ENCODE peak calls at places on chromosomes 5 and 9, in seven cellular contexts. One of them, this sample, is unnamed.

GRCh38 chr5:65858316-65858715 is 68.1 kb upstream of the ERBIN start:
- DNase-seq in A549: no peak
- DNase-seq in IMR-90: peak; percentile 54
- DNase-seq in GM12878: no peak
- DNase-seq in H1: no peak
- DNase-seq in HepG2: no peak
- DNase-seq in K562: no peak
- DNase-seq in this sample: no peak

GRCh38 chr5:127930311-127930710 is 153.3 kb upstream of the SLC12A2 start:
- DNase-seq in A549: peak; percentile 73
- DNase-seq in IMR-90: peak; percentile 56
- DNase-seq in GM12878: no peak
- DNase-seq in H1: no peak
- DNase-seq in HepG2: peak; percentile 53
- DNase-seq in K562: no peak
- DNase-seq in this sample: peak; percentile 31

GRCh38 chr5:126054593-126055347 is 368.4 kb upstream of the GRAMD2B start:
- DNase-seq in A549: no peak
- DNase-seq in IMR-90: no peak
- DNase-seq in GM12878: no peak
- DNase-seq in H1: no peak
- DNase-seq in HepG2: no peak
- DNase-seq in K562: no peak
- DNase-seq in this sample: no peak

GRCh38 chr5:174719211-174719610 is 5.2 kb upstream of the MSX2 start:
- DNase-seq in A549: no peak
- DNase-seq in IMR-90: no peak
- DNase-seq in GM12878: no peak
- DNase-seq in H1: no peak
- DNase-seq in HepG2: no peak
- DNase-seq in K562: no peak
- DNase-seq in this sample: no peak

GRCh38 chr5:59187772-59188347 is 605.0 kb downstream of the RAB3C start:
- DNase-seq in A549: peak; percentile 70
- DNase-seq in IMR-90: peak; percentile 72
- DNase-seq in GM12878: no peak
- DNase-seq in H1: no peak
- DNase-seq in HepG2: no peak
- DNase-seq in K562: no peak
- DNase-seq in this sample: no peak

GRCh38 chr5:149895416-149896345 is 48.9 kb downstream of the PDE6A start:
- DNase-seq in A549: no peak
- DNase-seq in IMR-90: peak; percentile 10
- DNase-seq in GM12878: no peak
- DNase-seq in H1: no peak
- DNase-seq in HepG2: no peak
- DNase-seq in K562: no peak
- DNase-seq in this sample: no peak

GRCh38 chr5:91188755-91189154 is 194.4 kb downstream of the ARRDC3 start:
- DNase-seq in A549: peak; percentile 32
- DNase-seq in IMR-90: no peak
- DNase-seq in GM12878: no peak
- DNase-seq in H1: no peak
- DNase-seq in HepG2: peak; percentile 6
- DNase-seq in K562: no peak
- DNase-seq in this sample: no peak

GRCh38 chr9:38153910-38154291 is 84.9 kb upstream of the SHB start:
- DNase-seq in A549: no peak
- DNase-seq in IMR-90: no peak
- DNase-seq in GM12878: no peak
- DNase-seq in H1: no peak
- DNase-seq in HepG2: no peak
- DNase-seq in K562: no peak
- DNase-seq in this sample: no peak

GRCh38 chr5:170408189-170408588 is 19.0 kb upstream of the KCNMB1 start:
- DNase-seq in A549: no peak
- DNase-seq in IMR-90: no peak
- DNase-seq in GM12878: no peak
- DNase-seq in H1: no peak
- DNase-seq in HepG2: no peak
- DNase-seq in K562: no peak
- DNase-seq in this sample: no peak

GRCh38 chr9:92482336-92482735 is at the start of gene ASPN:
- DNase-seq in A549: no peak
- DNase-seq in IMR-90: peak; percentile 71
- DNase-seq in GM12878: no peak
- DNase-seq in H1: no peak
- DNase-seq in HepG2: no peak
- DNase-seq in K562: no peak
- DNase-seq in this sample: no peak

GRCh38 chr9:19313573-19313972 is 66.5 kb downstream of the RPS6 start:
- DNase-seq in A549: no peak
- DNase-seq in IMR-90: no peak
- DNase-seq in GM12878: no peak
- DNase-seq in H1: no peak
- DNase-seq in HepG2: no peak
- DNase-seq in K562: no peak
- DNase-seq in this sample: no peak
- TF ChIP-seq CEBPB in A549: no peak
- TF ChIP-seq CEBPB in IMR-90: no peak
- TF ChIP-seq CEBPB in GM12878: no peak
- TF ChIP-seq CEBPB in H1: no peak
- TF ChIP-seq CEBPB in HepG2: no peak
- TF ChIP-seq CEBPB in K562: no peak
- TF ChIP-seq CEBPB in this sample: no peak

DNA sequence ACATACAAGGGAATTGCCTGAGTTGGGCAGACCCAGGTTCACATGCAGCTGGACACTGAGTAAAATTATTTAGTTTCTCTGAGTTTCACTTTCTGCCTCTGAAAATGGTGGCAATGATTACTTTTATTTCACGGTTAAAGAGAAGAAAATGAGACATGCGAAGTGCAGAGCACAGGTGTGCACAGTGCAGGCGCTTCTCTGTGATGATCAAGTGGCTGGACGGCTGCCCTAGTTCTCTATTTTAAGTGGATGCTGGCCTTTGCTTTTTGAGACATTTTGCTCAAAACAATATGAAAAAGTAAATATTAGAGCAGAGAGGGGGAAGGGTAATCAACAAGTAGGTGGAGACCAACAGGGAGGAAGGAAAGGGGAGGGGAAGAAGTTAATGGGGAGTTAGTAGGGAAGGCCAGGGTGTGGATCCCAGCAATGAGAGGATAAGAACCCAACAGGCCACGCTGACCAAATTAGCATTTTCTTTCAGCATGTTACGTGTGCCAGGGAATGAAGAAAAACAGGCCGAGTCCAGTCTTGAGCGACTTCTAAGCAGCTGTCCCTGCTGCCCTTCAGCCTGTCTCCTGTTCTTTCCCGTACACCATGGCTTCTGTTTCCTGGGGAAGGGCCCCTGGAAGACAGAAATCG is 16.1 kb downstream of the SNX18 start:
- DNase-seq in A549: no peak
- DNase-seq in IMR-90: no peak
- DNase-seq in GM12878: no peak
- DNase-seq in H1: no peak
- DNase-seq in HepG2: no peak
- DNase-seq in K562: no peak
- DNase-seq in this sample: no peak
- TF ChIP-seq CEBPB in A549: no peak
- TF ChIP-seq CEBPB in IMR-90: no peak
- TF ChIP-seq CEBPB in GM12878: no peak
- TF ChIP-seq CEBPB in H1: no peak
- TF ChIP-seq CEBPB in HepG2: no peak
- TF ChIP-seq CEBPB in K562: no peak
- TF ChIP-seq CEBPB in this sample: no peak

GRCh38 chr5:109478830-109479229 is 69.1 kb upstream of the PJA2 start:
- DNase-seq in A549: no peak
- DNase-seq in IMR-90: no peak
- DNase-seq in GM12878: no peak
- DNase-seq in H1: no peak
- DNase-seq in HepG2: no peak
- DNase-seq in K562: no peak
- DNase-seq in this sample: no peak

GRCh38 chr5:109479260-109479860 is 69.6 kb upstream of the PJA2 start:
- DNase-seq in A549: peak; percentile 7
- DNase-seq in IMR-90: peak; percentile 34
- DNase-seq in GM12878: no peak
- DNase-seq in H1: no peak
- DNase-seq in HepG2: peak; percentile 18
- DNase-seq in K562: no peak
- DNase-seq in this sample: no peak

GRCh38 chr5:109476292-109476691 is 66.5 kb upstream of the PJA2 start:
- DNase-seq in A549: no peak
- DNase-seq in IMR-90: no peak
- DNase-seq in GM12878: no peak
- DNase-seq in H1: no peak
- DNase-seq in HepG2: no peak
- DNase-seq in K562: no peak
- DNase-seq in this sample: no peak
- TF ChIP-seq CEBPB in A549: no peak
- TF ChIP-seq CEBPB in IMR-90: no peak
- TF ChIP-seq CEBPB in GM12878: no peak
- TF ChIP-seq CEBPB in H1: no peak
- TF ChIP-seq CEBPB in HepG2: no peak
- TF ChIP-seq CEBPB in K562: no peak
- TF ChIP-seq CEBPB in this sample: no peak

GRCh38 chr9:128096614-128097013 is 28.6 kb downstream of the SLC25A25 start:
- DNase-seq in A549: no peak
- DNase-seq in IMR-90: no peak
- DNase-seq in GM12878: no peak
- DNase-seq in H1: no peak
- DNase-seq in HepG2: no peak
- DNase-seq in K562: peak; percentile 40
- DNase-seq in this sample: no peak

GRCh38 chr9:128099932-128100491 is 27.5 kb downstream of the PTGES2 start:
- DNase-seq in A549: no peak
- DNase-seq in IMR-90: no peak
- DNase-seq in GM12878: no peak
- DNase-seq in H1: no peak
- DNase-seq in HepG2: no peak
- DNase-seq in K562: no peak
- DNase-seq in this sample: no peak

GRCh38 chr9:128097156-128098016 is 29.4 kb downstream of the SLC25A25 start:
- DNase-seq in A549: no peak
- DNase-seq in IMR-90: no peak
- DNase-seq in GM12878: no peak
- DNase-seq in H1: no peak
- DNase-seq in HepG2: no peak
- DNase-seq in K562: no peak
- DNase-seq in this sample: no peak

GRCh38 chr9:128098936-128099931 is 28.3 kb downstream of the PTGES2 start:
- DNase-seq in A549: no peak
- DNase-seq in IMR-90: no peak
- DNase-seq in GM12878: no peak
- DNase-seq in H1: no peak
- DNase-seq in HepG2: no peak
- DNase-seq in K562: peak; percentile 46
- DNase-seq in this sample: no peak

DNA sequence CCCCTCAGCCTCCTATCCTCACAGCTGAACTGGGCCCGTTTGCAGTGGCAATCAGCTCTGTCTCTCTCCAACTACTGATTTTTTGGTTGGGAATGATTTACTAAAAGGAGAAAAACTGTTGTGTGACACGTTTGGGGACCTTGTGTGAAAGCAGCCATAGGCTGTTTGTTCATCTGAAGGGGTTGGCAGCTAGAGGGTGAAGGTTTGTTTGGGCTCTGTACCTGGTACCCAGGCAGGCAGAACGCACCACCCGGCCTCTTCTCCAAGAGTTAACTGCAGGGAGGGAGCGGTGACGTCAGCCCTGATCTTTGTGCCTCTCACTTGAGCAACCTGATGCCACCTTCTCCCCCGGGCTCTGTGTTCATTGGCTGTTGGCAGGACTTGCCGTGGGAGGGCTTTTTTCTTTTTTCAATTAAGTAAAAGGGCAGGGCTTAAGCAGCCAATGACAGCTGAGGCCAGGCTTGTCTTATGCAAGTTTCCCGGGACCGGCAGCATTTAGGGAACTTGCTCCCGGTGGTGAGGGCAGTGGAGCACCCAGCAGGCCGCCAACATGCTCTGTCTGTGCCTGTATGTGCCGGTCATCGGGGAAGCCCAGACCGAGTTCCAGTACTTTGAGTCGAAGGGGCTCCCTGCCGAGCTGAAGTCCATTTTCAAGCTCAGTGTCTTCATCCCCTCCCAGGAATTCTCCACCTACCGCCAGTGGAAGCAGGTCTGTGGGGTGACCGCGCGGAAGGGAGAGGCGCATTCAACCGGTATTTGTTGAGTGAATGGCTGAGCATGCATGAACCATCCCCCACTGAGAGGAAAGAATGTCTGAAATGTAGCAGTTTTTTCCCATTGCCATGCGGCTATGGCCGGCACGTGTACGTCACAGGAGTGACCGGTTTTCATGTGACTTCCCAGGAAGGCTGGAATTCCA is 29.3 kb downstream of the PTGES2 start:
- DNase-seq in A549: peak; percentile 93
- DNase-seq in IMR-90: peak; percentile 98
- DNase-seq in GM12878: no peak
- DNase-seq in H1: peak; percentile 90
- DNase-seq in HepG2: peak; percentile 98
- DNase-seq in K562: peak; percentile 71
- DNase-seq in this sample: peak; percentile 92
- TF ChIP-seq CEBPB in A549: no peak
- TF ChIP-seq CEBPB in IMR-90: peak; percentile 96
- TF ChIP-seq CEBPB in GM12878: no peak
- TF ChIP-seq CEBPB in H1: peak; percentile 36
- TF ChIP-seq CEBPB in HepG2: peak; percentile 94
- TF ChIP-seq CEBPB in K562: peak; percentile 79
- TF ChIP-seq CEBPB in this sample: no peak

DNA sequence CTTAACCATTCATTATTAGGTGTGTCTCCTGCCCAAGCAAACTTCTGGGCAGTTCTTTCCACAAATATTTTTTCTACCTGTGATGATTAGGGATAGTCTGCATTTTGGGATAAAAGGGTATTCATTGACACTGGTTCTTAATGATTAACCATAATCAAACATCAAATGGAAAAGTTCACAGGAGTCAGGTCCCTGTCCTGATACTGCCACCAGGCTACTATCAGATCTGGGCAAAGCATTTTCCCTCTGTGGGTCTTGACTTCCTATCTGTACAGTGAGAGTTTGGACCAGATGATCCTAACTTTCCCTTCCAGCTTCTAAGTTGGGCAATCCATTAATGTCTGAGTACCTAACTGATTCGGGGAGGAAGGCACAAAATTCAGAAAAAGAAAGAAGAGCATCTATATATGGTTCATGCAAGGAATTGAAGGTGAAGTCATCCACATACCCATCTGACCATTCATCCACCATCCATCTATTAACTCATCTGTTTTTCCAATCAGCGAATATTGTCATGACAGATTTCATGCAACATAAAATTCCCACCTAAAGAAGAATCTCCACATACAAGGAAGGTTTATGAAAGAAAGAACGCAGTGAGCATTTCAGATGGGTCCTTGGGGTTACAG is 164.5 kb downstream of the GRIA1 start:
- DNase-seq in A549: no peak
- DNase-seq in IMR-90: peak; percentile 9
- DNase-seq in GM12878: no peak
- DNase-seq in H1: no peak
- DNase-seq in HepG2: peak; percentile 28
- DNase-seq in K562: no peak
- DNase-seq in this sample: no peak
- TF ChIP-seq CEBPB in A549: no peak
- TF ChIP-seq CEBPB in IMR-90: no peak
- TF ChIP-seq CEBPB in GM12878: no peak
- TF ChIP-seq CEBPB in H1: no peak
- TF ChIP-seq CEBPB in HepG2: no peak
- TF ChIP-seq CEBPB in K562: no peak
- TF ChIP-seq CEBPB in this sample: no peak

GRCh38 chr9:86413966-86414880 is 60.0 kb upstream of the TUT7 start:
- DNase-seq in A549: peak; percentile 43
- DNase-seq in IMR-90: peak; percentile 50
- DNase-seq in GM12878: no peak
- DNase-seq in H1: no peak
- DNase-seq in HepG2: peak; percentile 25
- DNase-seq in K562: peak; percentile 10
- DNase-seq in this sample: no peak
- TF ChIP-seq CEBPB in A549: no peak
- TF ChIP-seq CEBPB in IMR-90: no peak
- TF ChIP-seq CEBPB in GM12878: no peak
- TF ChIP-seq CEBPB in H1: no peak
- TF ChIP-seq CEBPB in HepG2: no peak
- TF ChIP-seq CEBPB in K562: no peak
- TF ChIP-seq CEBPB in this sample: no peak